ENCODE peak calls at places on chromosomes 11 and 22, in nine cellular contexts. W, L, C, U, B, Q, X, G and E are unnamed samples.

GRCh38 chr22:19816372-19817119 is 38.1 kb downstream of the GNB1L start:
- DNase-seq in W (no peak), L (no peak), C (no peak), U (no peak), B (no peak), Q (no peak), X (no peak), G (no peak), E (no peak)

GRCh38 chr11:16827139-16827538 is 88.7 kb downstream of the C11orf58 start:
- DNase-seq in W (no peak), L (no peak), C (no peak), U (no peak), B (no peak), Q (no peak), X (no peak), G (no peak), E (no peak)

GRCh38 chr11:105609341-105609781 is 512 bp upstream of the GRIA4 start:
- DNase-seq in W (no peak), L (no peak), C (peak), U (no peak), B (no peak), Q (no peak), X (peak), G (no peak), E (no peak)

GRCh38 chr11:9760180-9760550 is 96.3 kb downstream of the SWAP70 start:
- DNase-seq in W (peak), L (peak), C (peak), U (no peak), B (peak), Q (no peak), X (no peak), G (no peak), E (no peak)

GRCh38 chr11:69630009-69630870 is 10.7 kb upstream of the CCND1 start:
- DNase-seq in W (no peak), L (no peak), C (no peak), U (no peak), B (no peak), Q (no peak), X (no peak), G (no peak), E (no peak)

GRCh38 chr22:38549106-38549884 is 20.7 kb downstream of the DMC1 start:
- DNase-seq in W (no peak), L (no peak), C (no peak), U (no peak), B (no peak), Q (no peak), X (no peak), G (no peak), E (no peak)

GRCh38 chr11:70667767-70668166 is 269.4 kb downstream of the CTTN start:
- DNase-seq in W (no peak), L (no peak), C (no peak), U (no peak), B (no peak), Q (no peak), X (no peak), G (no peak), E (no peak)

GRCh38 chr11:100578966-100579365 is 108.1 kb upstream of the ARHGAP42 start:
- DNase-seq in W (no peak), L (no peak), C (no peak), U (no peak), B (no peak), Q (no peak), X (no peak), G (peak), E (no peak)

GRCh38 chr22:42171417-42171816 is 40.8 kb upstream of the CYP2D6 start:
- DNase-seq in W (no peak), L (no peak), C (no peak), U (no peak), B (no peak), Q (no peak), X (no peak), G (no peak), E (no peak)

GRCh38 chr11:102139081-102139498 is 28.8 kb downstream of the YAP1 start:
- DNase-seq in W (no peak), L (peak), C (no peak), U (no peak), B (no peak), Q (no peak), X (no peak), G (no peak), E (no peak)

GRCh38 chr22:40258463-40259046 is 80.8 kb downstream of the TNRC6B start:
- DNase-seq in W (no peak), L (peak), C (no peak), U (no peak), B (no peak), Q (no peak), X (no peak), G (peak), E (no peak)

GRCh38 chr11:22703040-22703439 is 36.6 kb downstream of the GAS2 start:
- DNase-seq in W (no peak), L (peak), C (no peak), U (no peak), B (no peak), Q (peak), X (peak), G (peak), E (peak)

GRCh38 chr11:5153574-5154431 is 754 bp downstream of the OR52A1 start:
- DNase-seq in W (no peak), L (no peak), C (no peak), U (no peak), B (no peak), Q (no peak), X (no peak), G (no peak), E (no peak)

GRCh38 chr11:44037658-44037998 is 10.2 kb upstream of the ACCSL start:
- DNase-seq in W (no peak), L (no peak), C (no peak), U (no peak), B (no peak), Q (no peak), X (no peak), G (no peak), E (no peak)

GRCh38 chr22:31821572-31821971 is 67.8 kb downstream of the DEPDC5 start:
- DNase-seq in W (no peak), L (no peak), C (no peak), U (no peak), B (no peak), Q (no peak), X (no peak), G (no peak), E (no peak)

GRCh38 chr11:27020736-27021135 is 19.9 kb upstream of the BBOX1 start:
- DNase-seq in W (no peak), L (no peak), C (no peak), U (no peak), B (no peak), Q (no peak), X (peak), G (no peak), E (no peak)

GRCh38 chr11:11478021-11478420 is 125.0 kb upstream of the CSNK2A3 start:
- DNase-seq in W (no peak), L (no peak), C (no peak), U (no peak), B (no peak), Q (no peak), X (no peak), G (no peak), E (no peak)

GRCh38 chr22:19635644-19636043 is 78.7 kb upstream of the SEPTIN5 start:
- DNase-seq in W (no peak), L (no peak), C (no peak), U (no peak), B (no peak), Q (no peak), X (no peak), G (no peak), E (no peak)

GRCh38 chr22:37665487-37665886 is 7.0 kb downstream of the PDXP start:
- DNase-seq in W (no peak), L (no peak), C (no peak), U (no peak), B (no peak), Q (no peak), X (no peak), G (no peak), E (no peak)

GRCh38 chr11:4480577-4481539 is 1.6 kb upstream of the OR52K1 start:
- DNase-seq in W (no peak), L (peak), C (no peak), U (no peak), B (no peak), Q (no peak), X (no peak), G (peak), E (no peak)

GRCh38 chr11:36118084-36118483 is 171.1 kb downstream of the COMMD9 start:
- DNase-seq in W (no peak), L (no peak), C (no peak), U (no peak), B (no peak), Q (no peak), X (no peak), G (no peak), E (no peak)

GRCh38 chr11:122850076-122850631 is 11.9 kb downstream of the CRTAM start:
- DNase-seq in W (no peak), L (peak), C (no peak), U (no peak), B (no peak), Q (no peak), X (no peak), G (no peak), E (no peak)

GRCh38 chr22:17943533-17944204 is 80.7 kb downstream of the MICAL3 start:
- DNase-seq in W (no peak), L (no peak), C (no peak), U (no peak), B (no peak), Q (no peak), X (no peak), G (no peak), E (no peak)

GRCh38 chr11:71286701-71287643 is 34.6 kb upstream of the SHANK2 start:
- DNase-seq in W (peak), L (peak), C (no peak), U (peak), B (no peak), Q (peak), X (no peak), G (peak), E (no peak)